ENCODE peak calls at places on chromosomes 13 and 19, in eight cellular contexts. I, D, M, L, B, W, E and C are unnamed samples.

GRCh38 chr19:4453232-4454179 is 4.1 kb downstream of the UBXN6 start:
- DNase-seq in I (no peak), D (no peak), M (no peak), L (no peak), B (no peak), W (no peak), E (no peak), C (no peak)

GRCh38 chr19:49809155-49809986 is 3.7 kb downstream of the FUZ start:
- DNase-seq in I (peak; percentile 50), D (no peak), M (no peak), L (no peak), B (peak; percentile 91), W (peak; percentile 70), E (peak; percentile 16), C (peak; percentile 39)

GRCh38 chr13:79491715-79492114 is 10.8 kb downstream of the NDFIP2 start:
- DNase-seq in I (no peak), D (peak; percentile 74), M (no peak), L (no peak), B (no peak), W (no peak), E (peak; percentile 85), C (no peak)

GRCh38 chr19:14198384-14199376 is 7.3 kb downstream of the ADGRL1 start:
- DNase-seq in I (no peak), D (peak; percentile 46), M (no peak), L (no peak), B (no peak), W (no peak), E (no peak), C (no peak)

GRCh38 chr13:112525306-112525945 is 62.5 kb downstream of the TUBGCP3 start:
- DNase-seq in I (no peak), D (no peak), M (no peak), L (no peak), B (no peak), W (no peak), E (no peak), C (no peak)

GRCh38 chr13:45950343-45950995 is 98.9 kb upstream of the SIAH3 start:
- DNase-seq in I (no peak), D (no peak), M (no peak), L (no peak), B (no peak), W (no peak), E (no peak), C (no peak)

GRCh38 chr19:31883299-31883990 is 462.0 kb upstream of the ZNF507 start:
- DNase-seq in I (no peak), D (no peak), M (no peak), L (no peak), B (no peak), W (no peak), E (no peak), C (no peak)

GRCh38 chr13:49585220-49586157 is at the start of gene RCBTB1:
- DNase-seq in I (peak; percentile 70), D (peak; percentile 72), M (no peak), L (peak; percentile 8), B (peak; percentile 91), W (peak; percentile 72), E (peak; percentile 31), C (peak; percentile 70)

GRCh38 chr13:29464105-29464679 is 131.3 kb downstream of the SLC7A1 start:
- DNase-seq in I (no peak), D (no peak), M (no peak), L (no peak), B (no peak), W (peak; percentile 29), E (no peak), C (no peak)

GRCh38 chr19:17340302-17340870 is 3.0 kb downstream of the GTPBP3 start:
- DNase-seq in I (no peak), D (no peak), M (no peak), L (no peak), B (no peak), W (no peak), E (no peak), C (no peak)

GRCh38 chr19:50827476-50827875 is 3.9 kb upstream of the KLK1 start:
- DNase-seq in I (no peak), D (no peak), M (no peak), L (no peak), B (no peak), W (no peak), E (no peak), C (no peak)

GRCh38 chr19:19650331-19650730 is 6.9 kb upstream of the GMIP start:
- DNase-seq in I (no peak), D (no peak), M (no peak), L (no peak), B (peak; percentile 61), W (no peak), E (no peak), C (no peak)

GRCh38 chr13:77000475-77000874 is 8.6 kb downstream of the CLN5 start:
- DNase-seq in I (no peak), D (peak; percentile 72), M (no peak), L (no peak), B (no peak), W (no peak), E (no peak), C (no peak)

GRCh38 chr19:56751078-56751489 is 79.5 kb upstream of the ZNF835 start:
- DNase-seq in I (no peak), D (peak; percentile 4), M (no peak), L (no peak), B (no peak), W (no peak), E (no peak), C (no peak)

GRCh38 chr13:83332751-83333150 is 549.5 kb downstream of the SLITRK1 start:
- DNase-seq in I (no peak), D (no peak), M (no peak), L (no peak), B (no peak), W (no peak), E (no peak), C (no peak)

GRCh38 chr19:791605-792360 is 5.5 kb upstream of the PTBP1 start:
- DNase-seq in I (no peak), D (peak; percentile 62), M (no peak), L (no peak), B (no peak), W (no peak), E (no peak), C (no peak)

DNA sequence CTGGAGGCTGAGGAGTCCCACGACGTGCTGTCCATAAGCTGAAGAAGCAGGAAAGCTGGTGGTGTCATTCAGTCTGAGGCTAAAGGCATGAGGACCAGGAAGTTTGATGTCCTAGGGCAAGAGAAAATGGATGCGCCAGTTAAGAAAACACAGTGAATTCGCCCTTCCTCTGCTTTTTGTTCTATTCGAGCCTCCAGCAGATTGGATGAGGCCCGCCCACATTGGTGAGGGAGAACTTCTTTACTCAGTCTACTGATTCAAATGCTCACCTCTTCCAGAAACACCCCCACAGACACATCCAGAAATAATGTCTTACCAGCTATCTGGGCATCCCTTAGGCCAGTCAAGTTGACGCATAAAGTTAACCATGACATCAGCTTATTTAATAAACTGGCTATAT is 7.5 kb upstream of the TTYH1 start:
- DNase-seq in I (no peak), D (no peak), M (no peak), L (no peak), B (no peak), W (no peak), E (no peak), C (no peak)
- H3K4me1 ChIP-seq in I (no peaks in the 10 kb centered on the region), D (no peaks in the 10 kb centered on the region), M (no peaks in the 10 kb centered on the region), L (no peaks in the 10 kb centered on the region), B (no peaks in the 10 kb centered on the region), W (no peaks in the 10 kb centered on the region), E (no peaks in the 10 kb centered on the region), C (no peaks in the 10 kb centered on the region)

DNA sequence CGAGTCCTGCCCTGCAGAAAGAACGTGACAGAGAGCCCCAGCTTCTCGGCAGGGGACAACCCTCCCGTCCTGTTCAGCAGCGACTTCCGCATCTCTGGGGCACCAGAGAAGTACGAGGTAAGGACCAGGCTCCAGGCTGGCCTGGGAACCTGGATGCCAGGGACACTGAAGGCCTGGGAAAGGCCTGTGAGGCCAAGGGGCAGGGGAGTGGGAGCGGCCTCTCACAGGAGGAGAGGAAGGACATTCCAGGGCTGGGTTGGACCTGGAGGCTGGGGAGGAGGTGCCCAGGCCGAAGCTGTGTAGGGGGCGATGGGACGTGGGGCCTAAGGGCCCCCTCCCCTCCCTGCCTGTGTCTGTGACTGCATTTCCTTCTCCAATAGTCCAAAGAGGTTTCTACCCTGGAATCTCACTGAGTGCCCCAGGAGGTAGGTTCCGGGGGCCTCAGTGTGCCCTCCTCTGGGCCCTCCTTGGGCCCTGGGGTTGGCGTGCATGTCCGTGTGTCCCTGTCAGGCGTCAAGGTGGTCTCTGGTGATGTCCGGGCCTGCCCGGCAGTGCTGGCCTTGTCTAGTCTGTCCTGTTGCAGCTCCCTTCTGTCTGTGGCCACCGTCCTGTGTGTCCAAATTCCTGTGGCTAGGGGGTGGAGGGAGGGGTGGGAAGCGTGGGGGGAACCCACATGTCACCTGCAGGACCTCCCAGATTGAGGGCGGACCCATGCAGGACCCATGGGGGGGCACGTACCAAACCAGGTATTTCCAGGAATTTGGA is 16.9 kb upstream of the CD22 start:
- DNase-seq in I (no peak), D (no peak), M (no peak), L (no peak), B (peak; percentile 66), W (no peak), E (no peak), C (no peak)
- H3K4me1 ChIP-seq in I (no peaks in the 10 kb centered on the region), D (peaks cover 21% of the 10 kb centered on the region), M (no peaks in the 10 kb centered on the region), L (no peaks in the 10 kb centered on the region), B (peaks cover 10% of the 10 kb centered on the region), W (no peaks in the 10 kb centered on the region), E (no peaks in the 10 kb centered on the region), C (no peaks in the 10 kb centered on the region)

GRCh38 chr19:33279430-33280350 is 22.6 kb downstream of the CEBPA start:
- DNase-seq in I (no peak), D (no peak), M (no peak), L (no peak), B (peak; percentile 77), W (no peak), E (no peak), C (no peak)
- H3K4me1 ChIP-seq in I (no peaks in the 10 kb centered on the region), D (no peaks in the 10 kb centered on the region), M (no peaks in the 10 kb centered on the region), L (no peaks in the 10 kb centered on the region), B (peaks cover 54% of the 10 kb centered on the region), W (peaks cover 7% of the 10 kb centered on the region), E (no peaks in the 10 kb centered on the region), C (no peaks in the 10 kb centered on the region)

DNA sequence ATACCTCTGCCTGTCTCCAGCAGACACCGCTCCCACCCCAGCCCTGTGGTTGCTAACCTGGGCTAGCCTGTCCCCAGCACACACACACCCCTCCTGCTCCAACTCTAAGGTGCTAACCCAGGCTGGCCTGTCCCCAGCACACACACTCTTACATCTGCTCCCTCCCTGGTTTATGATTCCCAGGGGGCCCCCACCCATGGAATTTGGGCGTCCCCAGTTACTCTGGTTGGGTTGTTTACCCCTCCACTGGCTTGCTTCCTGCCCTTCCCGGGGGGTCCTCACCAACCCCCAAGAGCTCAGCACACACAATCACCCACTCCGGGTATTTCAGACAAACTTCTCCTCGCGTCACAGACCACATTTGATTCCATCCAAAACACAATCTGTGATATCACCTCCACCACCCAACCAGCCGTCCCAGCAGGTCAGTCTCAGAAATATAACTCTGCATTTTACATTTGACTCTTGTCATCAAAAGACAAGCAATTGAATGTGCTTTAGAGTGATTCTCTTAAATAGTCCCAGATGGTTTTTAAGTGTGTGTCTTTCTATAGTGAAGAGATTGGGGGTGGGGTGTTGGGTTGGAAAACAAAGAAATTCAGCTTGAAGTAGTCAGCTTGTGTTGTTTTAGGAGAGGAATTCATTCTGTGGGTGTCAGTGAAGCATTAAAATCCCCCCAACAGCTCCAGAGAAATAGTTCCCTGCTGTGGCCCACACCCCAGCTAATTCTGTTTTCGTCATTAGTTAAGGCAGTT is 20.1 kb downstream of the COL4A2 start:
- DNase-seq in I (no peak), D (no peak), M (no peak), L (no peak), B (no peak), W (no peak), E (peak; percentile 72), C (no peak)
- H3K4me1 ChIP-seq in I (no peaks in the 10 kb centered on the region), D (peaks cover 29% of the 10 kb centered on the region), M (peaks cover 22% of the 10 kb centered on the region), L (peaks cover 40% of the 10 kb centered on the region), B (peaks cover 32% of the 10 kb centered on the region), W (peaks cover 98% of the 10 kb centered on the region), E (peaks cover 93% of the 10 kb centered on the region), C (no peaks in the 10 kb centered on the region)